ENCODE peak calls at places on chromosomes 7 and 10, in eight cellular contexts. One of them, this sample, is unnamed.
A peak's percentile ranks its signal among the peaks of the same experiment; 100 is the strongest.

GRCh38 chr7:127933116-127933515 is 98.1 kb downstream of the LRRC4 start:
- DNase-seq in A549: no peak
- DNase-seq in central memory CD8-positive, alpha-beta T cell: no peak
- DNase-seq in NCI-H2029: no peak
- DNase-seq in colonic mucosa: no peak
- DNase-seq in T-helper 1 cell: no peak
- DNase-seq in progenitor cell of endocrine pancreas: no peak
- DNase-seq in GM12865: no peak
- DNase-seq in this sample: no peak

GRCh38 chr10:71337219-71337625 is 18.2 kb downstream of the SLC29A3 start:
- DNase-seq in GM12865: no peak
- DNase-seq in central memory CD8-positive, alpha-beta T cell: no peak
- DNase-seq in T-helper 1 cell: no peak
- DNase-seq in NCI-H2029: no peak
- DNase-seq in A549: no peak
- DNase-seq in progenitor cell of endocrine pancreas: no peak
- DNase-seq in colonic mucosa: peak; percentile 44
- DNase-seq in this sample: no peak

GRCh38 chr7:127438836-127439235 is 46.3 kb upstream of the ZNF800 start:
- DNase-seq in NCI-H2029: no peak
- DNase-seq in T-helper 1 cell: no peak
- DNase-seq in central memory CD8-positive, alpha-beta T cell: no peak
- DNase-seq in colonic mucosa: no peak
- DNase-seq in progenitor cell of endocrine pancreas: no peak
- DNase-seq in A549: no peak
- DNase-seq in GM12865: no peak
- DNase-seq in this sample: no peak

GRCh38 chr7:4270268-4270667 is 411.8 kb upstream of the FOXK1 start:
- DNase-seq in GM12865: no peak
- DNase-seq in central memory CD8-positive, alpha-beta T cell: no peak
- DNase-seq in colonic mucosa: peak; percentile 11
- DNase-seq in NCI-H2029: no peak
- DNase-seq in A549: no peak
- DNase-seq in progenitor cell of endocrine pancreas: no peak
- DNase-seq in T-helper 1 cell: no peak
- DNase-seq in this sample: no peak

GRCh38 chr7:44184221-44184873 is 4.9 kb downstream of the GCK start:
- DNase-seq in colonic mucosa: no peak
- DNase-seq in T-helper 1 cell: no peak
- DNase-seq in GM12865: no peak
- DNase-seq in NCI-H2029: no peak
- DNase-seq in central memory CD8-positive, alpha-beta T cell: no peak
- DNase-seq in progenitor cell of endocrine pancreas: no peak
- DNase-seq in A549: peak; percentile 73
- DNase-seq in this sample: no peak

GRCh38 chr10:17354781-17355180 is 99.6 kb downstream of the ST8SIA6 start:
- DNase-seq in NCI-H2029: no peak
- DNase-seq in central memory CD8-positive, alpha-beta T cell: no peak
- DNase-seq in progenitor cell of endocrine pancreas: no peak
- DNase-seq in GM12865: no peak
- DNase-seq in A549: no peak
- DNase-seq in colonic mucosa: no peak
- DNase-seq in T-helper 1 cell: no peak
- DNase-seq in this sample: no peak

GRCh38 chr10:62384057-62384446 is 9.9 kb downstream of the ZNF365 start:
- DNase-seq in A549: peak; percentile 10
- DNase-seq in T-helper 1 cell: peak; percentile 40
- DNase-seq in GM12865: peak; percentile 25
- DNase-seq in central memory CD8-positive, alpha-beta T cell: peak; percentile 69
- DNase-seq in colonic mucosa: no peak
- DNase-seq in progenitor cell of endocrine pancreas: no peak
- DNase-seq in NCI-H2029: no peak
- DNase-seq in this sample: no peak

GRCh38 chr10:61447127-61447526 is 6.1 kb downstream of the TMEM26 start:
- DNase-seq in NCI-H2029: no peak
- DNase-seq in central memory CD8-positive, alpha-beta T cell: no peak
- DNase-seq in A549: no peak
- DNase-seq in progenitor cell of endocrine pancreas: no peak
- DNase-seq in colonic mucosa: no peak
- DNase-seq in GM12865: no peak
- DNase-seq in T-helper 1 cell: no peak
- DNase-seq in this sample: no peak

GRCh38 chr7:46764100-46764941 is 817.6 kb downstream of the TNS3 start:
- DNase-seq in T-helper 1 cell: no peak
- DNase-seq in progenitor cell of endocrine pancreas: no peak
- DNase-seq in colonic mucosa: peak; percentile 31
- DNase-seq in NCI-H2029: no peak
- DNase-seq in A549: peak; percentile 88
- DNase-seq in GM12865: peak; percentile 69
- DNase-seq in central memory CD8-positive, alpha-beta T cell: no peak
- DNase-seq in this sample: no peak

GRCh38 chr7:73707045-73707631 is 12.3 kb downstream of the STX1A start:
- DNase-seq in T-helper 1 cell: no peak
- DNase-seq in A549: peak; percentile 98
- DNase-seq in NCI-H2029: peak; percentile 88
- DNase-seq in central memory CD8-positive, alpha-beta T cell: no peak
- DNase-seq in GM12865: no peak
- DNase-seq in progenitor cell of endocrine pancreas: no peak
- DNase-seq in colonic mucosa: peak; percentile 94
- DNase-seq in this sample: no peak

GRCh38 chr7:150356265-150356897 is 12.2 kb upstream of the REPIN1 start:
- DNase-seq in GM12865: peak; percentile 65
- DNase-seq in progenitor cell of endocrine pancreas: no peak
- DNase-seq in colonic mucosa: no peak
- DNase-seq in central memory CD8-positive, alpha-beta T cell: no peak
- DNase-seq in T-helper 1 cell: no peak
- DNase-seq in NCI-H2029: no peak
- DNase-seq in A549: peak; percentile 40
- DNase-seq in this sample: no peak

GRCh38 chr7:815284-816216 is 16.7 kb upstream of the SUN1 start:
- DNase-seq in A549: peak; percentile 48
- DNase-seq in central memory CD8-positive, alpha-beta T cell: no peak
- DNase-seq in GM12865: peak; percentile 43
- DNase-seq in T-helper 1 cell: no peak
- DNase-seq in NCI-H2029: no peak
- DNase-seq in progenitor cell of endocrine pancreas: peak; percentile 81
- DNase-seq in colonic mucosa: peak; percentile 48
- DNase-seq in this sample: peak; percentile 59

GRCh38 chr7:8590791-8591190 is 157.4 kb downstream of the NXPH1 start:
- DNase-seq in colonic mucosa: no peak
- DNase-seq in NCI-H2029: no peak
- DNase-seq in T-helper 1 cell: no peak
- DNase-seq in central memory CD8-positive, alpha-beta T cell: no peak
- DNase-seq in GM12865: no peak
- DNase-seq in A549: no peak
- DNase-seq in progenitor cell of endocrine pancreas: no peak
- DNase-seq in this sample: no peak

GRCh38 chr7:39042706-39043105 is 65.0 kb downstream of the POU6F2 start:
- DNase-seq in central memory CD8-positive, alpha-beta T cell: no peak
- DNase-seq in A549: no peak
- DNase-seq in NCI-H2029: no peak
- DNase-seq in GM12865: no peak
- DNase-seq in colonic mucosa: no peak
- DNase-seq in T-helper 1 cell: no peak
- DNase-seq in progenitor cell of endocrine pancreas: no peak
- DNase-seq in this sample: no peak

GRCh38 chr10:47287365-47287802 is 12.6 kb upstream of the GDF10 start:
- DNase-seq in T-helper 1 cell: no peak
- DNase-seq in central memory CD8-positive, alpha-beta T cell: no peak
- DNase-seq in NCI-H2029: no peak
- DNase-seq in colonic mucosa: peak; percentile 19
- DNase-seq in progenitor cell of endocrine pancreas: no peak
- DNase-seq in A549: no peak
- DNase-seq in GM12865: no peak
- DNase-seq in this sample: no peak

GRCh38 chr10:1706711-1707110 is 30.6 kb downstream of the ADARB2 start:
- DNase-seq in GM12865: peak; percentile 50
- DNase-seq in central memory CD8-positive, alpha-beta T cell: no peak
- DNase-seq in T-helper 1 cell: no peak
- DNase-seq in NCI-H2029: no peak
- DNase-seq in progenitor cell of endocrine pancreas: no peak
- DNase-seq in colonic mucosa: no peak
- DNase-seq in A549: no peak
- DNase-seq in this sample: no peak

GRCh38 chr10:92692085-92692671 is 2.4 kb downstream of the HHEX start:
- DNase-seq in NCI-H2029: no peak
- DNase-seq in progenitor cell of endocrine pancreas: no peak
- DNase-seq in A549: no peak
- DNase-seq in GM12865: no peak
- DNase-seq in colonic mucosa: no peak
- DNase-seq in central memory CD8-positive, alpha-beta T cell: no peak
- DNase-seq in T-helper 1 cell: no peak
- DNase-seq in this sample: no peak

GRCh38 chr10:3482200-3482993 is 302.6 kb downstream of the KLF6 start:
- DNase-seq in colonic mucosa: peak; percentile 76
- DNase-seq in NCI-H2029: no peak
- DNase-seq in central memory CD8-positive, alpha-beta T cell: no peak
- DNase-seq in GM12865: peak; percentile 56
- DNase-seq in progenitor cell of endocrine pancreas: no peak
- DNase-seq in A549: peak; percentile 69
- DNase-seq in T-helper 1 cell: no peak
- DNase-seq in this sample: peak; percentile 55

GRCh38 chr10:49008505-49009202 is 69.0 kb upstream of the LRRC18 start:
- DNase-seq in NCI-H2029: no peak
- DNase-seq in central memory CD8-positive, alpha-beta T cell: no peak
- DNase-seq in progenitor cell of endocrine pancreas: no peak
- DNase-seq in A549: no peak
- DNase-seq in GM12865: no peak
- DNase-seq in colonic mucosa: no peak
- DNase-seq in T-helper 1 cell: no peak
- DNase-seq in this sample: no peak

GRCh38 chr7:128155100-128155763 is 85.8 kb upstream of the LEP start:
- DNase-seq in colonic mucosa: no peak
- DNase-seq in GM12865: no peak
- DNase-seq in NCI-H2029: no peak
- DNase-seq in A549: no peak
- DNase-seq in progenitor cell of endocrine pancreas: no peak
- DNase-seq in central memory CD8-positive, alpha-beta T cell: no peak
- DNase-seq in T-helper 1 cell: no peak
- DNase-seq in this sample: no peak

GRCh38 chr7:28225581-28225980 is 45.0 kb upstream of the JAZF1 start:
- DNase-seq in T-helper 1 cell: no peak
- DNase-seq in progenitor cell of endocrine pancreas: no peak
- DNase-seq in GM12865: no peak
- DNase-seq in colonic mucosa: no peak
- DNase-seq in central memory CD8-positive, alpha-beta T cell: no peak
- DNase-seq in NCI-H2029: no peak
- DNase-seq in A549: no peak
- DNase-seq in this sample: no peak

GRCh38 chr10:29740981-29741545 is 106.3 kb upstream of the SVIL start:
- DNase-seq in central memory CD8-positive, alpha-beta T cell: no peak
- DNase-seq in A549: no peak
- DNase-seq in progenitor cell of endocrine pancreas: no peak
- DNase-seq in GM12865: no peak
- DNase-seq in colonic mucosa: no peak
- DNase-seq in T-helper 1 cell: no peak
- DNase-seq in NCI-H2029: no peak
- DNase-seq in this sample: no peak